ENCODE peak calls at places on chromosomes 12 and 14, in seven cellular contexts. One of them, this sample, is unnamed.
A peak's percentile ranks its signal among the peaks of the same experiment; 100 is the strongest.

GRCh38 chr12:54412786-54413185 is 6.3 kb downstream of the ITGA5 start:
- DNase-seq in H9: no peak
- DNase-seq in thoracic aorta: no peak
- DNase-seq in kidney: no peak
- DNase-seq in endothelial cell of umbilical vein: peak; percentile 39
- DNase-seq in heart right ventricle: no peak
- DNase-seq in GM06990: no peak
- DNase-seq in this sample: no peak

GRCh38 chr14:76708028-76708427 is 53.2 kb upstream of the VASH1 start:
- DNase-seq in H9: no peak
- DNase-seq in thoracic aorta: no peak
- DNase-seq in kidney: no peak
- DNase-seq in endothelial cell of umbilical vein: no peak
- DNase-seq in heart right ventricle: no peak
- DNase-seq in GM06990: no peak
- DNase-seq in this sample: no peak

GRCh38 chr14:34498684-34499412 is 36.8 kb upstream of the SPTSSA start:
- DNase-seq in H9: peak; percentile 34
- DNase-seq in thoracic aorta: no peak
- DNase-seq in kidney: no peak
- DNase-seq in endothelial cell of umbilical vein: peak; percentile 6
- DNase-seq in heart right ventricle: no peak
- DNase-seq in GM06990: no peak
- DNase-seq in this sample: peak; percentile 59

GRCh38 chr14:55965851-55966250 is 152.4 kb upstream of the PELI2 start:
- DNase-seq in H9: no peak
- DNase-seq in thoracic aorta: no peak
- DNase-seq in kidney: no peak
- DNase-seq in endothelial cell of umbilical vein: no peak
- DNase-seq in heart right ventricle: no peak
- DNase-seq in GM06990: no peak
- DNase-seq in this sample: no peak

GRCh38 chr12:92297932-92298681 is 152.5 kb upstream of the BTG1 start:
- DNase-seq in H9: no peak
- DNase-seq in thoracic aorta: no peak
- DNase-seq in kidney: no peak
- DNase-seq in endothelial cell of umbilical vein: no peak
- DNase-seq in heart right ventricle: no peak
- DNase-seq in GM06990: peak; percentile 11
- DNase-seq in this sample: no peak

GRCh38 chr14:57182760-57183503 is 85.8 kb downstream of the EXOC5 start:
- DNase-seq in H9: peak; percentile 35
- DNase-seq in thoracic aorta: no peak
- DNase-seq in kidney: no peak
- DNase-seq in endothelial cell of umbilical vein: no peak
- DNase-seq in heart right ventricle: no peak
- DNase-seq in GM06990: no peak
- DNase-seq in this sample: peak; percentile 13

GRCh38 chr14:95157987-95158712 is 821 bp upstream of the DICER1 start:
- DNase-seq in H9: peak; percentile 53
- DNase-seq in thoracic aorta: no peak
- DNase-seq in kidney: no peak
- DNase-seq in endothelial cell of umbilical vein: no peak
- DNase-seq in heart right ventricle: no peak
- DNase-seq in GM06990: no peak
- DNase-seq in this sample: no peak

GRCh38 chr12:109134186-109134917 is 18.0 kb downstream of the ACACB start:
- DNase-seq in H9: peak; percentile 81
- DNase-seq in thoracic aorta: no peak
- DNase-seq in kidney: no peak
- DNase-seq in endothelial cell of umbilical vein: no peak
- DNase-seq in heart right ventricle: peak; percentile 34
- DNase-seq in GM06990: no peak
- DNase-seq in this sample: peak; percentile 51

GRCh38 chr14:106318700-106319099 is 792.3 kb downstream of the TMEM121 start:
- DNase-seq in H9: no peak
- DNase-seq in thoracic aorta: no peak
- DNase-seq in kidney: no peak
- DNase-seq in endothelial cell of umbilical vein: no peak
- DNase-seq in heart right ventricle: no peak
- DNase-seq in GM06990: peak; percentile 34
- DNase-seq in this sample: no peak

GRCh38 chr14:72920008-72920407 is 6.3 kb upstream of the DCAF4 start:
- DNase-seq in H9: no peak
- DNase-seq in thoracic aorta: no peak
- DNase-seq in kidney: no peak
- DNase-seq in endothelial cell of umbilical vein: no peak
- DNase-seq in heart right ventricle: no peak
- DNase-seq in GM06990: no peak
- DNase-seq in this sample: no peak

GRCh38 chr12:42617622-42618021 is 28.1 kb upstream of the PRICKLE1 start:
- DNase-seq in H9: no peak
- DNase-seq in thoracic aorta: no peak
- DNase-seq in kidney: no peak
- DNase-seq in endothelial cell of umbilical vein: peak; percentile 28
- DNase-seq in heart right ventricle: no peak
- DNase-seq in GM06990: no peak
- DNase-seq in this sample: no peak

GRCh38 chr14:99944241-99944651 is 121.0 kb upstream of the EVL start:
- DNase-seq in H9: no peak
- DNase-seq in thoracic aorta: no peak
- DNase-seq in kidney: no peak
- DNase-seq in endothelial cell of umbilical vein: no peak
- DNase-seq in heart right ventricle: no peak
- DNase-seq in GM06990: no peak
- DNase-seq in this sample: no peak

GRCh38 chr12:54032627-54033100 is at the start of gene HOXC5:
- DNase-seq in H9: peak; percentile 91
- DNase-seq in thoracic aorta: no peak
- DNase-seq in kidney: peak; percentile 87
- DNase-seq in endothelial cell of umbilical vein: peak; percentile 37
- DNase-seq in heart right ventricle: peak; percentile 38
- DNase-seq in GM06990: no peak
- DNase-seq in this sample: peak; percentile 84

GRCh38 chr14:37170993-37171392 is 1.4 kb downstream of the SLC25A21 start:
- DNase-seq in H9: no peak
- DNase-seq in thoracic aorta: no peak
- DNase-seq in kidney: no peak
- DNase-seq in endothelial cell of umbilical vein: no peak
- DNase-seq in heart right ventricle: no peak
- DNase-seq in GM06990: no peak
- DNase-seq in this sample: no peak

GRCh38 chr12:14514154-14514842 is 53.4 kb downstream of the PLBD1 start:
- DNase-seq in H9: no peak
- DNase-seq in thoracic aorta: no peak
- DNase-seq in kidney: no peak
- DNase-seq in endothelial cell of umbilical vein: no peak
- DNase-seq in heart right ventricle: peak; percentile 38
- DNase-seq in GM06990: peak; percentile 18
- DNase-seq in this sample: peak; percentile 72

GRCh38 chr14:45810152-45810872 is 557.3 kb upstream of the MIS18BP1 start:
- DNase-seq in H9: no peak
- DNase-seq in thoracic aorta: no peak
- DNase-seq in kidney: no peak
- DNase-seq in endothelial cell of umbilical vein: no peak
- DNase-seq in heart right ventricle: no peak
- DNase-seq in GM06990: no peak
- DNase-seq in this sample: no peak
- TF ChIP-seq CTCF in H9: peak; percentile 61
- TF ChIP-seq CTCF in thoracic aorta: no peak
- TF ChIP-seq CTCF in kidney: peak; percentile 30
- TF ChIP-seq CTCF in endothelial cell of umbilical vein: no peak
- TF ChIP-seq CTCF in heart right ventricle: no peak
- TF ChIP-seq CTCF in GM06990: peak; percentile 28
- TF ChIP-seq CTCF in this sample: no peak

DNA sequence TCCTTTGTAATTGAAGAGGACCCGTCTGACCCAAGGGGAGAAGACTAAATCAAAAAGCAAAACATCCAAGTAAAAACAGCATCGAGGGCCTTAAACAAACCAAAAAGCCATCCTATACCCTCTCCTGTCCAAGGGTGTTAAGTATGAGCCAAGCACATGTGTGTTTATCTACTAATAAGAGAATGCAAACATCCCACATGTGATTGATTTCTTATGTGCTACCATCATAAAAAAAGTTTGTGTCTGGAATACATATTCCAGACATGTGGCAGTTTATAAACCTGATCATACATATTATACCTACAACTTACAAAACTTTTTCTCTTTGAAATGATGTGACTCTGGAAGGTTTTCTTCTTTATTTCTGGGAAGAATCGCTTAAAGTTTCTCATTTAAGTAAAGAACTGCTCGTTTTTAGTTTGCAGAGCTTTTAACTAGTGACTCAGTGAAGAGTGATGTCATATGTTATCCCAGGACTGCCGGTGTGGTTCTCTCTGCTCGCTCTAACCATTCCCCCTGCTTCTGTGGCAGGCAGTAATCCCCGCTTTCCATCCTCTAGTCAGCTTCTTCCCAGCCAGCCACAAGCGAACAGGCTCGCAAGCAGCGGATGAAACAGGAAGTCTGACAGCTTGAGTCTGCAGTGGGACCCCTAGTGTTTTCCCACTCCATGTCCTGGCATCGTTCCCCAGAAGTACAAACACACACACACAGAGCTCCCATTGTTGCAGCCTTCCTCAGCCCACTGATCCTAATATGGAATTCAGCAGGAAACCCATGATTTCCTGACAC is 431 bp upstream of the RHOJ start:
- DNase-seq in H9: peak; percentile 74
- DNase-seq in thoracic aorta: peak; percentile 40
- DNase-seq in kidney: peak; percentile 87
- DNase-seq in endothelial cell of umbilical vein: peak; percentile 100
- DNase-seq in heart right ventricle: peak; percentile 95
- DNase-seq in GM06990: no peak
- DNase-seq in this sample: peak; percentile 57
- TF ChIP-seq CTCF in H9: no peak
- TF ChIP-seq CTCF in thoracic aorta: no peak
- TF ChIP-seq CTCF in kidney: no peak
- TF ChIP-seq CTCF in endothelial cell of umbilical vein: peak; percentile 47
- TF ChIP-seq CTCF in heart right ventricle: no peak
- TF ChIP-seq CTCF in GM06990: no peak
- TF ChIP-seq CTCF in this sample: no peak

GRCh38 chr12:28099862-28100261 is 90.4 kb upstream of the CCDC91 start:
- DNase-seq in H9: no peak
- DNase-seq in thoracic aorta: no peak
- DNase-seq in kidney: no peak
- DNase-seq in endothelial cell of umbilical vein: no peak
- DNase-seq in heart right ventricle: no peak
- DNase-seq in GM06990: no peak
- DNase-seq in this sample: no peak
- TF ChIP-seq CTCF in H9: no peak
- TF ChIP-seq CTCF in thoracic aorta: no peak
- TF ChIP-seq CTCF in kidney: no peak
- TF ChIP-seq CTCF in endothelial cell of umbilical vein: no peak
- TF ChIP-seq CTCF in heart right ventricle: no peak
- TF ChIP-seq CTCF in GM06990: no peak
- TF ChIP-seq CTCF in this sample: no peak

DNA sequence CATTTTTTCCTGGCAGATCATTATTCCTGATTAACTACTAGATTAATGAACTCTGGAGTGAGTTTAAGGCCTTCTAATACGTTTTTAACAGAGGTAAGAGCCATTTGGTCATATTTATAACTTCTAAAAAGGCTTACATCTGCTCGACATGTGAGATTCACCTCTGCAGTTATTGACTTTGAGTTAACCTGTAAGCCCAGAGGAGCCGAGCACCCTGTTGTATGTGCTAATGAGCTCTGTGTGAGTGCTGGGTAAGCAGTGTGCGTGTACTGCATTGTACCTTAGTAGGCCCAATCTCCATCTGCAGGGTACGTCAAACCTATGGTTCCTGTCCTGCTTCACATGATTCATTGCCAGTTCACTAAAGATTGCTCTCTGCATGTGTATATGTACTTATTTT is 18.9 kb downstream of the SLC4A8 start:
- DNase-seq in H9: no peak
- DNase-seq in thoracic aorta: no peak
- DNase-seq in kidney: no peak
- DNase-seq in endothelial cell of umbilical vein: no peak
- DNase-seq in heart right ventricle: no peak
- DNase-seq in GM06990: no peak
- DNase-seq in this sample: no peak
- TF ChIP-seq CTCF in H9: no peak
- TF ChIP-seq CTCF in thoracic aorta: no peak
- TF ChIP-seq CTCF in kidney: no peak
- TF ChIP-seq CTCF in endothelial cell of umbilical vein: no peak
- TF ChIP-seq CTCF in heart right ventricle: no peak
- TF ChIP-seq CTCF in GM06990: no peak
- TF ChIP-seq CTCF in this sample: no peak

DNA sequence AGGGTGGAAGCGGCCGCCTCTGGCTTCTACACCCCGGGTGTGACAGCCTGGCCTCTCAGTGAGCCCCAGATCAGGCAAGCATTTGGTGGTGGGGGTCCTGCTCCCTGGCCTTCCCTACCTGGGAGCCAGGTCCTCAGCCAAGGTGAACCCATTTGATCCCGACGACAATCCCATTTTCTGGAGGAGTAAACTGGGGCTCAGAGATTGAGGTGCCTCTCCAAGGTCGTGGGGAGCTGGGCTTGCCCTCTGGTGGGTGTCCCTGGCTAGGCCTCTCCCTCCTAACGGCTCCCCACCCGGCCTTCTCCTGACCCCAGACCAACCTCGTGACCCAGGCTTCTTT is 2.7 kb upstream of the EXOC3L4 start:
- DNase-seq in H9: no peak
- DNase-seq in thoracic aorta: no peak
- DNase-seq in kidney: no peak
- DNase-seq in endothelial cell of umbilical vein: no peak
- DNase-seq in heart right ventricle: no peak
- DNase-seq in GM06990: no peak
- DNase-seq in this sample: no peak
- TF ChIP-seq CTCF in H9: no peak
- TF ChIP-seq CTCF in thoracic aorta: no peak
- TF ChIP-seq CTCF in kidney: no peak
- TF ChIP-seq CTCF in endothelial cell of umbilical vein: no peak
- TF ChIP-seq CTCF in heart right ventricle: no peak
- TF ChIP-seq CTCF in GM06990: no peak
- TF ChIP-seq CTCF in this sample: no peak

DNA sequence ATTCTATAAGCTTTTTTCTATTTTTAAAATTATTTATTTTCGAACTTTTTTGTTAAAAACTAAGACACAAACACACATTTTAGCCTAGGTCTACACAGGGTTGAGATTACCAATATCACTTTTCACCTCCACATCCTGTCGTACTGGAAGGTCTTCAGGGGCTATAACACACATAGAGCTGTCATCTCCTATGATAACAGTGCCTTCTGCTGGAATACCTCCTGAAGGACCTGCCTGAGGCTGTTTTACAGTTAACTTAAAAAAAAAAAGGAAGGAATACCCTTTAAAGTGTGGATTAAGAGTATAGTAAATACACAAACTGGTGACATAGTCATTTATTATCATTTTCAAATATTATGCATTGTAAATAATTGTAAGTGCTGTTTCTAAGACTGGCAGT is 43.0 kb downstream of the RASSF8 start:
- DNase-seq in H9: no peak
- DNase-seq in thoracic aorta: no peak
- DNase-seq in kidney: no peak
- DNase-seq in endothelial cell of umbilical vein: no peak
- DNase-seq in heart right ventricle: no peak
- DNase-seq in GM06990: no peak
- DNase-seq in this sample: no peak
- TF ChIP-seq CTCF in H9: peak; percentile 39
- TF ChIP-seq CTCF in thoracic aorta: no peak
- TF ChIP-seq CTCF in kidney: no peak
- TF ChIP-seq CTCF in endothelial cell of umbilical vein: no peak
- TF ChIP-seq CTCF in heart right ventricle: no peak
- TF ChIP-seq CTCF in GM06990: no peak
- TF ChIP-seq CTCF in this sample: no peak

GRCh38 chr12:49227701-49228100 is 37.2 kb upstream of the TUBA1C start:
- DNase-seq in H9: no peak
- DNase-seq in thoracic aorta: no peak
- DNase-seq in kidney: no peak
- DNase-seq in endothelial cell of umbilical vein: no peak
- DNase-seq in heart right ventricle: no peak
- DNase-seq in GM06990: no peak
- DNase-seq in this sample: no peak
- TF ChIP-seq CTCF in H9: no peak
- TF ChIP-seq CTCF in thoracic aorta: no peak
- TF ChIP-seq CTCF in kidney: no peak
- TF ChIP-seq CTCF in endothelial cell of umbilical vein: no peak
- TF ChIP-seq CTCF in heart right ventricle: no peak
- TF ChIP-seq CTCF in GM06990: no peak
- TF ChIP-seq CTCF in this sample: no peak